ENCODE peak calls at places on chromosomes 1 and 21, in six cellular contexts. K is trophoblast cell, Q is H1, D is IMR-90, I is neuronal stem cell, C is mesenchymal stem cell. V is an unnamed sample.

GRCh38 chr1:70961374-70961773 is 86.2 kb downstream of the PTGER3 start:
- DNase-seq in C (no peak), I (no peak), Q (no peak), D (no peak), K (peak), V (no peak)

GRCh38 chr1:47838562-47839459 is 158.4 kb downstream of the TRABD2B start:
- DNase-seq in I (no peak), K (no peak), D (no peak), Q (no peak), C (no peak), V (no peak)

GRCh38 chr1:186102559-186103148 is 272.4 kb downstream of the TPR start:
- DNase-seq in D (peak), K (no peak), C (peak), Q (no peak), I (no peak), V (no peak)

GRCh38 chr1:171298696-171299095 is 15.3 kb upstream of the FMO4 start:
- DNase-seq in Q (no peak), K (no peak), D (no peak), I (no peak), C (no peak), V (peak)

GRCh38 chr1:118788372-118788955 is 199.7 kb downstream of the TBX15 start:
- DNase-seq in Q (no peak), C (no peak), K (no peak), D (no peak), I (no peak), V (no peak)

GRCh38 chr1:53590581-53591515 is 131.6 kb downstream of the DMRTB1 start:
- DNase-seq in D (no peak), I (no peak), K (no peak), Q (no peak), C (no peak), V (no peak)

GRCh38 chr1:88684482-88685238 is 587 bp downstream of the PKN2 start:
- DNase-seq in I (peak), C (peak), Q (peak), D (peak), K (peak), V (peak)

GRCh38 chr1:204650911-204651570 is 34.5 kb downstream of the LRRN2 start:
- DNase-seq in I (no peak), Q (no peak), C (peak), K (no peak), D (no peak), V (no peak)

GRCh38 chr1:159999204-159999603 is 32.6 kb downstream of the PIGM start:
- DNase-seq in Q (no peak), K (no peak), C (no peak), I (no peak), D (no peak), V (no peak)

DNA sequence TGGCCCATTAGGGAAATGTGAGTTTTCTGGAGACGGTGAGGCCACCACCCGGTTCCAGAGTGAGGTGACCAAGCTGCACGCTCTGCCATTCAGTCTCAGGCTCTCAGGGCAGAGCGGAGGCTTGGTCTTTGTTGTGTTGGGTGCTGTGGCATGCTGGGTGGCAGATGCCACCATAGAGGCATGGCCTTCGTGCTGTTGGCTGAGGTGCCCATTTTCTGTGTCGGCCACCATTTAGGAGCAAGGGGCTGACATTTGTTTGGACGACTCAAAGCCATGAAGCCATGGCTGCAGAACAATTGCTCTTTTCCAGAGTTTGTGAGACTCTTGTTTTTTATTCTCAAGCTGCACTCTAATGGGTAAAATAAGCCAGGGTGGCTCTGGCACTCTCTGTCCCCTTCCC is 36.8 kb upstream of the PWP2 start:
- DNase-seq in I (no peak), Q (no peak), K (no peak), D (no peak), C (no peak), V (no peak)
- H3K4me2 ChIP-seq in I (no peak), Q (no peak), K (no peak), D (no peak), C (no peak), V (no peak)

GRCh38 chr1:208235983-208236761 is 8.0 kb downstream of the PLXNA2 start:
- DNase-seq in Q (no peak), D (peak), I (no peak), K (no peak), C (peak), V (no peak)
- H3K23ac ChIP-seq in Q (no peak), D (peak), I (no peak), K (no peak), C (no peak), V (no peak)

DNA sequence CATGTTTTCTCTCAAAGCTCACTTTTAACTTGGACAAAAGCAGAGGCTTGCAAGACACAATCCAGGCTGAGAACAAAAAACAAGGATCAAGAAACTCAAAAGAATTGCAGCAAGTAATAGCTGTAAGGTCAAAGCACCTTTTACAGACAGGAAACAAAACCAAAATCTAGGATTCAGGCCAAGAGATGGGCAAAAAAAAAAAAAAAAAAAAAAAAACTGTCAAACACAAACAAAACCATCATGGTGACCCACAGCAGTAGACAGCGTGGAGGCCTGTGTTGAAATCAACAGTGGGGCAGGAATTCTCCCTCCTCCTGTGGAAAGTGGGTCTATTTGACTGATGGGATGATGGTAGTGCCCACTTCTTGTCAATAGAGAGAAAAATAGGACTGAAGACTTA is 9.4 kb downstream of the RGS1 start:
- DNase-seq in I (no peak), C (peak), K (no peak), D (no peak), Q (no peak), V (no peak)
- H2AFZ ChIP-seq in I (peak), C (no peak), K (no peak), D (no peak), Q (no peak), V (no peak)

DNA sequence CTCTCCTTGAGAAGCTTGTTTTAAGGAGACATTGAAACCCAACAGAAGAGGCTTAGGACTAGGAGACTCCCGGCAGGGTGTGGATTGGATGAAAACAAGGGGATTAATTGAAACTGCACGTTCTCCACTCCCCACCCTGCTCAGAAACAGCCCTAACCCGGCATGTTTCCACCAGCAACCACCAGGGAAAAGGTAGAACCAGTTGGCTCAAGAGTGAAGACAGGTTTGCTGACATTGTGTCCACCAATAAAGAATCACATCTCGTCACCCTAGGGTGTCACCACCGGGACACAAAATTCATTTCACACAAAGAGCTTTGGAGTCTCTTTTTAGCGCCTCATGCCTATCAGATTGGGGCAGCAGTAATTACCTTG is 20.4 kb upstream of the ATF3 start:
- DNase-seq in D (no peak), C (no peak), Q (no peak), I (no peak), K (peak), V (no peak)
- H3K4me2 ChIP-seq in D (no peak), C (no peak), Q (peak), I (no peak), K (no peak), V (no peak)

GRCh38 chr1:244341455-244342450 is 110.0 kb downstream of the ADSS2 start:
- DNase-seq in D (no peak), K (peak), I (no peak), Q (peak), C (no peak), V (peak)
- H3K23ac ChIP-seq in D (no peak), K (no peak), I (no peak), Q (no peak), C (no peak), V (no peak)